ENCODE peak calls at places on chromosomes 5 and 9, in four cellular contexts. H is A549, Q is breast epithelium, X is uterus. R is an unnamed sample.

GRCh38 chr9:128419061-128419925 is 1.4 kb upstream of the CERCAM start:
- DNase-seq in H (no peak), Q (no peak), X (peak; percentile 37), R (no peak)

GRCh38 chr9:137454506-137455360 is 4.4 kb downstream of the NSMF start:
- DNase-seq in H (no peak), Q (no peak), X (peak; percentile 28), R (no peak)

GRCh38 chr5:127515693-127516440 is 1.6 kb upstream of the PRRC1 start:
- DNase-seq in H (no peak), Q (no peak), X (no peak), R (no peak)

GRCh38 chr5:1834721-1835425 is 33.7 kb downstream of the NDUFS6 start:
- DNase-seq in H (no peak), Q (no peak), X (no peak), R (no peak)

GRCh38 chr9:21060919-21061561 is 16.7 kb downstream of the IFNB1 start:
- DNase-seq in H (no peak), Q (no peak), X (no peak), R (no peak)

GRCh38 chr9:5909999-5910398 is 19.3 kb downstream of the MLANA start:
- DNase-seq in H (no peak), Q (no peak), X (no peak), R (no peak)

GRCh38 chr9:7454490-7455110 is 345.0 kb downstream of the DMAC1 start:
- DNase-seq in H (no peak), Q (no peak), X (no peak), R (no peak)

GRCh38 chr5:132447196-132447595 is 43.4 kb downstream of the IRF1 start:
- DNase-seq in H (no peak), Q (no peak), X (no peak), R (no peak)

GRCh38 chr5:79464695-79465332 is 49.1 kb downstream of the HOMER1 start:
- DNase-seq in H (peak; percentile 21), Q (no peak), X (no peak), R (peak; percentile 26)

GRCh38 chr5:138596105-138596987 is 21.1 kb upstream of the HSPA9 start:
- DNase-seq in H (no peak), Q (no peak), X (no peak), R (no peak)

GRCh38 chr5:36373527-36374086 is 71.9 kb upstream of the RANBP3L start:
- DNase-seq in H (peak; percentile 42), Q (peak; percentile 56), X (peak; percentile 45), R (peak; percentile 22)

GRCh38 chr5:132321109-132321721 is 27.0 kb downstream of the SLC22A4 start:
- DNase-seq in H (no peak), Q (no peak), X (no peak), R (no peak)

GRCh38 chr9:42388146-42388690 is 204.8 kb downstream of the SPATA31A6 start:
- DNase-seq in H (no peak), Q (no peak), X (no peak), R (no peak)

GRCh38 chr5:32261198-32261597 is 51.5 kb downstream of the MTMR12 start:
- DNase-seq in H (no peak), Q (no peak), X (no peak), R (no peak)

GRCh38 chr5:93294184-93294583 is 286.8 kb downstream of the NR2F1-AS1 start:
- DNase-seq in H (no peak), Q (no peak), X (no peak), R (no peak)

GRCh38 chr9:135905380-135906282 is 1.7 kb downstream of the CAMSAP1 start:
- DNase-seq in H (no peak), Q (no peak), X (no peak), R (peak; percentile 52)

GRCh38 chr5:56123531-56124243 is 109.4 kb downstream of the ANKRD55 start:
- DNase-seq in H (peak; percentile 99), Q (no peak), X (peak; percentile 67), R (peak; percentile 96)

GRCh38 chr9:133715295-133715865 is 22.8 kb downstream of the SARDH start:
- DNase-seq in H (no peak), Q (no peak), X (peak; percentile 52), R (no peak)

GRCh38 chr5:59360130-59360555 is 533.4 kb downstream of the PDE4D start:
- DNase-seq in H (peak; percentile 84), Q (no peak), X (no peak), R (no peak)

GRCh38 chr9:14198544-14199510 is 115.1 kb downstream of the NFIB start:
- DNase-seq in H (no peak), Q (peak; percentile 88), X (peak; percentile 44), R (no peak)

GRCh38 chr9:87672586-87672985 is 53.3 kb upstream of the CTSL start:
- DNase-seq in H (no peak), Q (no peak), X (no peak), R (no peak)

GRCh38 chr5:39863926-39864572 is 439.3 kb upstream of the DAB2 start:
- DNase-seq in H (no peak), Q (no peak), X (no peak), R (no peak)

GRCh38 chr9:116842658-116843057 is 155.6 kb downstream of the TRIM32 start:
- DNase-seq in H (no peak), Q (no peak), X (no peak), R (no peak)

DNA sequence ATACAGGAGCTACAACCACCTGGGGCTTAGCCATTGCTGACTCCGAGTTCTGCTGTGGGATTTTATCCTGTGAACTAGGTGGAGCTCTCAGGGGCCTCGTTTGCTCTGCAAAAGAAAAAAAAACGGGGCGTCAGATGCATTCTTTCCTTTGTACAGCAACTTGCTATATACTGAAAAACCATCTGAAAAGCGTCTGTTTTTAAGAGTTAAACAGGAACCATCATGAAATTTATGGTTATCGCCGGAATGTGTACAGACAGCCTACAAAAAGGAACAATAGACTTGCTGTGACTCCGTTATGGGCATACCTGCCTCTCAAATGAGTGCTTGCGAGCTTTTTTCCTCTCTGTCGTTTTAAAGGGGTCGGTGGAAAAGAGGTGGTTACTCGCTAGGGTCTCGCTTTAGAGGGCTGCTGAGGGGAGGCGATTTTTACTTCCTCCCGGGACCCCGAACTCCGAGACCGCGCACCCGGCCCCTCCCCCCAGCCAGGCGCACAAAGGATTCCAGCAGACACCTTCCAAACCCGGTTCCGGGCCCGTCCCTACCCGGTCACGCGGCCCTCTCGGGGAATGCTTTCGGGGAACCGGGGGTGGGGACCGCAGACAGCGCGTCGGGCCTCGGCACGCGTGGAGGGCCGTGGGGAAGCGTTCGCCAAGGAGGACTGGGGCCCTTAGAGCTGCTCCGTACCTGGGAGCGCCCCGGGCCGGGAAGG is 826 bp downstream of the PAIP1 start:
- DNase-seq in H (peak; percentile 62), Q (peak; percentile 33), X (peak; percentile 47), R (peak; percentile 71)
- TF ChIP-seq POLR2A in H (peak; percentile 38), Q (no peak), X (no peak), R (no peak)

GRCh38 chr5:172775326-172776234 is 4.6 kb upstream of the DUSP1 start:
- DNase-seq in H (peak; percentile 94), Q (peak; percentile 73), X (peak; percentile 74), R (peak; percentile 87)
- TF ChIP-seq POLR2A in H (no peak), Q (no peak), X (no peak), R (peak; percentile 40)

GRCh38 chr9:124332756-124333155 is 75.0 kb downstream of the NEK6 start:
- DNase-seq in H (no peak), Q (no peak), X (no peak), R (no peak)
- TF ChIP-seq POLR2A in H (no peak), Q (no peak), X (no peak), R (no peak)

DNA sequence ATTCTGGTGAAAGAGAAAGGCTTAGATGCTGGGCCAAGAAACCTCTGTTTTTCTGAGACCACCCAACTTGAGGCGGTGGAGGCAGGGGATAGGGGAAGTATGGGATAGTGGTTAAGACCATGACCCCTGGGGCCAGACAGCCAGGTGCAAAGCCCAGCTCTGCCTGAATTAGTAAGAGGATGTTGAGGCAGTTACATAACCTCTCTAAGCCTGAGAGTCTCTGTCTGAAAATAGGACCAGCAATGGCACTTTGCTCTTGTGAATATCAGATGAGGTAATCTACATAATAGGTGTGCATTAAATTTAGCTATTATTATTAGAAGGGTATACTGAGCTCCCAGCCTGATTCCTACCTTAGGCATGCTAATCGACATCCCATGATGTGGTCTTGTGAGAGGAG is 68.2 kb downstream of the DOCK2 start:
- DNase-seq in H (no peak), Q (no peak), X (no peak), R (no peak)
- TF ChIP-seq POLR2A in H (no peak), Q (no peak), X (no peak), R (no peak)

DNA sequence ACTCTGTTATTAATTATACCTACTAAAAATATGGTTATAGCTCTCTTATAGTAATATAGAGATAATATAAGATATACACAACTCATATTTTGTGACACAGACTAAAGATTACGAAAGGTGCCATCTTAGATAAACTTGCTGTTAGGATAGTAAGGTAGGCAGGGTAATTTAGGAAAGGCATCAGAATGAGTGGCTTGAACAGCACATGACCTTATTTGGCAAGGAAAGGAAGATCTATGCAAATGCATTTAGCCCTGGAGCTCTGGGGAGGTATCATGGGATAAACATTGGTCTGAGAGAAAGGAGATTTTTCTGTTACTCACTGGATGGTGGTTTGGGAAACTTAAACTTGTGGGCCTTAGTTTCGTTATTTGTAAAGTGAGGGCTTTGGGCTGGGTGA is 65.8 kb downstream of the KCTD16 start:
- DNase-seq in H (no peak), Q (no peak), X (no peak), R (no peak)
- TF ChIP-seq POLR2A in H (no peak), Q (no peak), X (no peak), R (no peak)

DNA sequence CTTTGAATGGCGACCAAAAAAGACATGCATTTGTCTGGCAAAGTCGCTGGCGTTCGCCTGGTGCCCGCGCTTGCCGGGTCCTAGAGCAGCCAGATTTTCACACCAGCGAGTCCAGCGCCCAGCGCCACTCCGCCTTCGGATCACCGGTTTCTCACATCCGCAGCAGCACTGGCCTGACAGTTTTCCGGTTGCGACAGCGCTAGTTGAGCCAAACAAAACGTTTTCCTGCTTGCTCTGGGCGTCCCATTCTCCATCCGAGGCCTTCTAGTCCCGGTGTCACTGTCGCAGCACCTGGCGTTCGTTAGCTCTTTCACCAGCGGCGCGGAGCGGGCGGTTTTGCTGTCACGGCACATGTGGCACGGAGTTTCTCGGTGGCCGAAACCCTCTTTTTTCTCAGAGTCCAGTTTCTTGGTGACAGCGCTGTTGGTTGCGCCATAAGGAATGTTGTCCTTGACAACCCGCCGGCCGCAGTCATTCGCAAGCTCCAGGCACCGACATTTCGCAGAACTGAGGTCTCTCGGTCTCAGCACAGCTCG is 48.0 kb downstream of the ANXA2R start:
- DNase-seq in H (peak; percentile 87), Q (peak; percentile 64), X (peak; percentile 61), R (peak; percentile 86)
- TF ChIP-seq POLR2A in H (peak; percentile 7), Q (peak; percentile 51), X (peak; percentile 14), R (peak; percentile 92)

GRCh38 chr9:124940894-124941688 is at the start of gene GOLGA1:
- DNase-seq in H (peak; percentile 94), Q (peak; percentile 94), X (peak; percentile 96), R (peak; percentile 97)
- TF ChIP-seq POLR2A in H (peak; percentile 81), Q (peak; percentile 75), X (peak; percentile 79), R (peak; percentile 94)

DNA sequence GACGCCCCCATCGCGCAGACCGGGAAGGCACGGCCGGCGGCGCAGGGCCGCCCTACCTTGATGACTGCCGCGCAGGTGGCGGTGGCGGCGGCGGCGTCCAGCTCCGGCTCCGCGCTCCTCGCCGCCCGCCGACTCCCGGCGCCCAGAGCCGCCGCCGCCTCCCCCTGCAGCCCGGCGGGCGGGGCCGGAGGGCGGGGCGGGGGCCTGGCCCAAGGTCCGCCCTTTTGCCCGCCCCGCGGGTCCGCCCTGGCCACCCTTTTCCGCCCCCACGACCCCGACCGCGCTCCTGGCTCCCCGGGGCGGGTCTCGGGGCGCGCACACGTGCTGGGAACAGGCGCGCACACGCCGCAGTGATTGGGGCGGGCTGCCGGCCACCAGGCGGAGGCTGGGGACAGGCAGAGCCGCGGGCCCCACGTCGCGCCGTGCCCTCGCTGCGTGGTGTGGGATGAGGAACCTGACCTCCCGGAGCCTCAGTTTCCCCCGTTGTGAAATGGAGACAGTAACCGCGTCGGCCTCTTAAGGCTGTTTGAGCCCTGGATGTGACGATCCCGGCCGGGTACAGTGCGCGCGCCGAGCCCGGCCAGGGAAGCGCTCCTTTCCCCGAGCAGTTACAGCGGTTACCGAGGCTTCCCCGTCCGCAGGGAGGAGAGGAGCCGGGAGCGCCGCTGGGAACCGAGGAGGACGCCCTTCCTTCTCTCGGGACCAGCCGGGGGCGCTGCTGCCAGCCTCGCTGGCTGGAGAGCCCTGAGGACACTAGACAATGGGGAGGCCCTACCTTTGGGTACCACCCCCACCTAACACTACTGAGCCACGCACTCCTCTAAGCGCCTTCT is at the start of gene CORO2A:
- DNase-seq in H (peak; percentile 71), Q (peak; percentile 40), X (peak; percentile 49), R (peak; percentile 70)
- TF ChIP-seq POLR2A in H (peak; percentile 51), Q (no peak), X (peak; percentile 51), R (no peak)

R was measured in erythroblast.